ENCODE peak calls at places on chromosomes 12 and 14, in ten cellular contexts. One of them, this sample, is unnamed.

GRCh38 chr12:65695077-65695865 is 129.0 kb upstream of the HMGA2 start:
- DNase-seq in CD8-positive, alpha-beta T cell: no peak
- DNase-seq in left ventricle myocardium inferior: no peak
- DNase-seq in neural progenitor cell: no peak
- DNase-seq in brain microvascular endothelial cell: peak; percentile 99
- DNase-seq in thoracic aorta: peak; percentile 15
- DNase-seq in endodermal cell: peak; percentile 63
- DNase-seq in mucosa of descending colon: no peak
- DNase-seq in MM.1S: no peak
- DNase-seq in adrenal gland: peak; percentile 11
- DNase-seq in this sample: peak; percentile 72

GRCh38 chr12:46722737-46723136 is 103.1 kb downstream of the SLC38A4 start:
- DNase-seq in CD8-positive, alpha-beta T cell: no peak
- DNase-seq in neural progenitor cell: no peak
- DNase-seq in adrenal gland: no peak
- DNase-seq in MM.1S: no peak
- DNase-seq in endodermal cell: no peak
- DNase-seq in mucosa of descending colon: no peak
- DNase-seq in left ventricle myocardium inferior: peak; percentile 14
- DNase-seq in brain microvascular endothelial cell: no peak
- DNase-seq in thoracic aorta: no peak
- DNase-seq in this sample: no peak

GRCh38 chr14:37673439-37673838 is 78.0 kb downstream of the TTC6 start:
- DNase-seq in thoracic aorta: no peak
- DNase-seq in neural progenitor cell: no peak
- DNase-seq in mucosa of descending colon: no peak
- DNase-seq in MM.1S: no peak
- DNase-seq in brain microvascular endothelial cell: no peak
- DNase-seq in left ventricle myocardium inferior: no peak
- DNase-seq in CD8-positive, alpha-beta T cell: no peak
- DNase-seq in adrenal gland: no peak
- DNase-seq in endodermal cell: no peak
- DNase-seq in this sample: no peak

GRCh38 chr12:51324953-51325352 is 979 bp upstream of the BIN2 start:
- DNase-seq in endodermal cell: no peak
- DNase-seq in mucosa of descending colon: no peak
- DNase-seq in brain microvascular endothelial cell: no peak
- DNase-seq in thoracic aorta: no peak
- DNase-seq in CD8-positive, alpha-beta T cell: no peak
- DNase-seq in adrenal gland: no peak
- DNase-seq in neural progenitor cell: no peak
- DNase-seq in left ventricle myocardium inferior: no peak
- DNase-seq in MM.1S: no peak
- DNase-seq in this sample: no peak

GRCh38 chr14:59728294-59728693 is 142.3 kb downstream of the RTN1 start:
- DNase-seq in endodermal cell: no peak
- DNase-seq in MM.1S: no peak
- DNase-seq in thoracic aorta: no peak
- DNase-seq in neural progenitor cell: peak; percentile 8
- DNase-seq in left ventricle myocardium inferior: no peak
- DNase-seq in brain microvascular endothelial cell: no peak
- DNase-seq in CD8-positive, alpha-beta T cell: no peak
- DNase-seq in adrenal gland: no peak
- DNase-seq in mucosa of descending colon: no peak
- DNase-seq in this sample: no peak

GRCh38 chr12:76020731-76021672 is 10.6 kb downstream of the PHLDA1 start:
- DNase-seq in neural progenitor cell: no peak
- DNase-seq in MM.1S: no peak
- DNase-seq in CD8-positive, alpha-beta T cell: peak; percentile 49
- DNase-seq in endodermal cell: no peak
- DNase-seq in thoracic aorta: no peak
- DNase-seq in brain microvascular endothelial cell: peak; percentile 98
- DNase-seq in left ventricle myocardium inferior: no peak
- DNase-seq in adrenal gland: peak; percentile 75
- DNase-seq in mucosa of descending colon: no peak
- DNase-seq in this sample: no peak

GRCh38 chr12:93913845-93914244 is 234.5 kb upstream of the PLXNC1 start:
- DNase-seq in neural progenitor cell: no peak
- DNase-seq in CD8-positive, alpha-beta T cell: no peak
- DNase-seq in endodermal cell: no peak
- DNase-seq in adrenal gland: no peak
- DNase-seq in mucosa of descending colon: no peak
- DNase-seq in left ventricle myocardium inferior: no peak
- DNase-seq in brain microvascular endothelial cell: peak; percentile 46
- DNase-seq in MM.1S: no peak
- DNase-seq in thoracic aorta: no peak
- DNase-seq in this sample: no peak

GRCh38 chr14:21498540-21499526 is 12.3 kb downstream of the METTL3 start:
- DNase-seq in mucosa of descending colon: no peak
- DNase-seq in adrenal gland: peak; percentile 20
- DNase-seq in neural progenitor cell: peak; percentile 85
- DNase-seq in CD8-positive, alpha-beta T cell: no peak
- DNase-seq in brain microvascular endothelial cell: peak; percentile 43
- DNase-seq in endodermal cell: peak; percentile 54
- DNase-seq in thoracic aorta: no peak
- DNase-seq in left ventricle myocardium inferior: no peak
- DNase-seq in MM.1S: peak; percentile 27
- DNase-seq in this sample: no peak

GRCh38 chr14:99231181-99231849 is 40.7 kb downstream of the BCL11B start:
- DNase-seq in thoracic aorta: no peak
- DNase-seq in adrenal gland: no peak
- DNase-seq in CD8-positive, alpha-beta T cell: no peak
- DNase-seq in endodermal cell: peak; percentile 77
- DNase-seq in left ventricle myocardium inferior: no peak
- DNase-seq in mucosa of descending colon: no peak
- DNase-seq in MM.1S: no peak
- DNase-seq in neural progenitor cell: peak; percentile 50
- DNase-seq in brain microvascular endothelial cell: no peak
- DNase-seq in this sample: no peak

GRCh38 chr14:28243600-28243999 is 523.0 kb upstream of the FOXG1 start:
- DNase-seq in brain microvascular endothelial cell: no peak
- DNase-seq in endodermal cell: no peak
- DNase-seq in thoracic aorta: no peak
- DNase-seq in neural progenitor cell: peak; percentile 11
- DNase-seq in CD8-positive, alpha-beta T cell: no peak
- DNase-seq in MM.1S: no peak
- DNase-seq in mucosa of descending colon: no peak
- DNase-seq in left ventricle myocardium inferior: no peak
- DNase-seq in adrenal gland: no peak
- DNase-seq in this sample: no peak

DNA sequence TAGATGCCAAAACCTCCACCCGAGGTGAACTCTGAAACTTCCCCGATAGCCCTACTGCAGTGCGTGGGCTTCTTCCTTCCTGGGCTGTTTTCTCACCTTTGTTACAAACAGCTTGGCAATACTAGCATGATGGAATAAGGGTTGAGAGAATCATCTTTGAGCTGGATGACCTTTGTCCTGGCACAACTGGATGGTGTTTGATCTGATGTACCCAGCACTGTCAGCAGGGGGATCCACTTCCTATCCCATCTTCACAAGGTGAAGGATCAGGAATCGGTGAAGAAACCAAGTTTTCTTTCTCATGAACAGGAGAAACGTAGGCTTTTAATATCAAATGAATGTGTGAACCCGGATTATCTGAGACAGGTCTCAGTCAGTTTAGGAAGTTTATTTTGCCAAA is 19.5 kb upstream of the LRRC10 start:
- DNase-seq in thoracic aorta: no peak
- DNase-seq in adrenal gland: no peak
- DNase-seq in neural progenitor cell: no peak
- DNase-seq in endodermal cell: peak; percentile 80
- DNase-seq in left ventricle myocardium inferior: no peak
- DNase-seq in mucosa of descending colon: no peak
- DNase-seq in brain microvascular endothelial cell: no peak
- DNase-seq in MM.1S: no peak
- DNase-seq in CD8-positive, alpha-beta T cell: no peak
- DNase-seq in this sample: no peak
- TF ChIP-seq CTCF in thoracic aorta: no peak
- TF ChIP-seq CTCF in adrenal gland: peak; percentile 9
- TF ChIP-seq CTCF in neural progenitor cell: peak; percentile 50
- TF ChIP-seq CTCF in endodermal cell: peak; percentile 74
- TF ChIP-seq CTCF in left ventricle myocardium inferior: no peak
- TF ChIP-seq CTCF in mucosa of descending colon: no peak
- TF ChIP-seq CTCF in brain microvascular endothelial cell: peak; percentile 56
- TF ChIP-seq CTCF in MM.1S: peak; percentile 19
- TF ChIP-seq CTCF in CD8-positive, alpha-beta T cell: no peak
- TF ChIP-seq CTCF in this sample: no peak

GRCh38 chr14:68968721-68969120 is 10.4 kb downstream of the ACTN1 start:
- DNase-seq in endodermal cell: no peak
- DNase-seq in adrenal gland: no peak
- DNase-seq in left ventricle myocardium inferior: no peak
- DNase-seq in MM.1S: no peak
- DNase-seq in thoracic aorta: no peak
- DNase-seq in neural progenitor cell: no peak
- DNase-seq in CD8-positive, alpha-beta T cell: no peak
- DNase-seq in brain microvascular endothelial cell: no peak
- DNase-seq in mucosa of descending colon: no peak
- DNase-seq in this sample: no peak
- H3K36me3 ChIP-seq in endodermal cell: peaks cover 92% of the 10 kb centered on the region
- H3K36me3 ChIP-seq in adrenal gland: peaks cover 12% of the 10 kb centered on the region
- H3K36me3 ChIP-seq in left ventricle myocardium inferior: peaks cover 13% of the 10 kb centered on the region
- H3K36me3 ChIP-seq in MM.1S: no peaks in the 10 kb centered on the region
- H3K36me3 ChIP-seq in thoracic aorta: peaks cover 18% of the 10 kb centered on the region
- H3K36me3 ChIP-seq in neural progenitor cell: no peaks in the 10 kb centered on the region
- H3K36me3 ChIP-seq in CD8-positive, alpha-beta T cell: peaks cover 7% of the 10 kb centered on the region
- H3K36me3 ChIP-seq in brain microvascular endothelial cell: peaks cover 70% of the 10 kb centered on the region
- H3K36me3 ChIP-seq in mucosa of descending colon: no peaks in the 10 kb centered on the region
- H3K36me3 ChIP-seq in this sample: peaks cover 11% of the 10 kb centered on the region

GRCh38 chr12:121990692-121991603 is 30.7 kb upstream of the BCL7A start:
- DNase-seq in left ventricle myocardium inferior: no peak
- DNase-seq in MM.1S: no peak
- DNase-seq in mucosa of descending colon: no peak
- DNase-seq in thoracic aorta: no peak
- DNase-seq in endodermal cell: no peak
- DNase-seq in adrenal gland: no peak
- DNase-seq in brain microvascular endothelial cell: no peak
- DNase-seq in CD8-positive, alpha-beta T cell: no peak
- DNase-seq in neural progenitor cell: no peak
- DNase-seq in this sample: no peak

GRCh38 chr12:121992059-121992879 is 29.4 kb upstream of the BCL7A start:
- DNase-seq in adrenal gland: peak; percentile 13
- DNase-seq in endodermal cell: no peak
- DNase-seq in mucosa of descending colon: no peak
- DNase-seq in left ventricle myocardium inferior: no peak
- DNase-seq in CD8-positive, alpha-beta T cell: peak; percentile 15
- DNase-seq in thoracic aorta: no peak
- DNase-seq in neural progenitor cell: no peak
- DNase-seq in brain microvascular endothelial cell: peak; percentile 95
- DNase-seq in MM.1S: no peak
- DNase-seq in this sample: peak; percentile 73

GRCh38 chr12:121986494-121987245 is 35.0 kb upstream of the BCL7A start:
- DNase-seq in neural progenitor cell: no peak
- DNase-seq in brain microvascular endothelial cell: no peak
- DNase-seq in MM.1S: no peak
- DNase-seq in left ventricle myocardium inferior: no peak
- DNase-seq in adrenal gland: no peak
- DNase-seq in CD8-positive, alpha-beta T cell: no peak
- DNase-seq in mucosa of descending colon: no peak
- DNase-seq in thoracic aorta: no peak
- DNase-seq in endodermal cell: no peak
- DNase-seq in this sample: no peak

GRCh38 chr12:121989266-121989950 is 32.3 kb upstream of the BCL7A start:
- DNase-seq in mucosa of descending colon: no peak
- DNase-seq in left ventricle myocardium inferior: no peak
- DNase-seq in CD8-positive, alpha-beta T cell: no peak
- DNase-seq in MM.1S: no peak
- DNase-seq in neural progenitor cell: no peak
- DNase-seq in endodermal cell: no peak
- DNase-seq in adrenal gland: no peak
- DNase-seq in thoracic aorta: no peak
- DNase-seq in brain microvascular endothelial cell: no peak
- DNase-seq in this sample: no peak

DNA sequence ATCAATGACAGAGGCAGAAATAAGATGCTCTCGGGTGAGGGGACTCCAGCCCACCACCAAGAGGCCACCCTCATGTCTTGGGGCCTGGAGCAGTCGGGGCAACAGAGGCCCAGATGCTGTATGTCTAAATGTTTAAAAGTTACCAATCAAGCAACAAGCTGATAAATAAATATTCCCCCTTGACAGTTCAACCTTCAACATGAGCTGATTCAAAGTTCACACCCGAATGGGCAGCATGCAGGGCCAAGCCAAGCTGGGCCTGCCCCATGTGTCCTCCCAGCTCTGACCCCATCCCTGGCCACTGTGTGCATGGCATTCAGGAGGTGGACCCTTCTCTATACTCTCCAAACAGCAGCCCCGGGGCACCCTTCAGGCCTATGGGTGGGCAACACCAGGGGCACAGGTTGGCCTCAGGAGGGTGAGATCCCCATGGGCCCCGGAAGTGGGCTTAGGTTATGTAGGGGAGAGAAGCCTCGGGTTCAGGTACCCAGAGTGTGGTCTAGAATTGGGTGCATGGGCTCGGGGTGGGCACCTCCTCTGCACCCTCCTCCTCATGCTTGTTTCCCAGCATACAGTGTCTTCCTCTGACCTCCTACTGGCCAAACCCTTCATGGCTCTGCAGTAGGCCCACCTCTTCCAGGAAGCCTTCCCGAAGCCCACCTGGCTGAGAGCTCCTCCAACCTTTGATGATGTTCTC is 31.6 kb upstream of the BCL7A start:
- DNase-seq in brain microvascular endothelial cell: no peak
- DNase-seq in CD8-positive, alpha-beta T cell: no peak
- DNase-seq in thoracic aorta: no peak
- DNase-seq in MM.1S: no peak
- DNase-seq in endodermal cell: no peak
- DNase-seq in left ventricle myocardium inferior: no peak
- DNase-seq in mucosa of descending colon: no peak
- DNase-seq in neural progenitor cell: no peak
- DNase-seq in adrenal gland: no peak
- DNase-seq in this sample: no peak
- TF ChIP-seq CTCF in brain microvascular endothelial cell: no peak
- TF ChIP-seq CTCF in CD8-positive, alpha-beta T cell: no peak
- TF ChIP-seq CTCF in thoracic aorta: no peak
- TF ChIP-seq CTCF in MM.1S: no peak
- TF ChIP-seq CTCF in endodermal cell: no peak
- TF ChIP-seq CTCF in left ventricle myocardium inferior: no peak
- TF ChIP-seq CTCF in mucosa of descending colon: no peak
- TF ChIP-seq CTCF in neural progenitor cell: no peak
- TF ChIP-seq CTCF in adrenal gland: no peak
- TF ChIP-seq CTCF in this sample: no peak

DNA sequence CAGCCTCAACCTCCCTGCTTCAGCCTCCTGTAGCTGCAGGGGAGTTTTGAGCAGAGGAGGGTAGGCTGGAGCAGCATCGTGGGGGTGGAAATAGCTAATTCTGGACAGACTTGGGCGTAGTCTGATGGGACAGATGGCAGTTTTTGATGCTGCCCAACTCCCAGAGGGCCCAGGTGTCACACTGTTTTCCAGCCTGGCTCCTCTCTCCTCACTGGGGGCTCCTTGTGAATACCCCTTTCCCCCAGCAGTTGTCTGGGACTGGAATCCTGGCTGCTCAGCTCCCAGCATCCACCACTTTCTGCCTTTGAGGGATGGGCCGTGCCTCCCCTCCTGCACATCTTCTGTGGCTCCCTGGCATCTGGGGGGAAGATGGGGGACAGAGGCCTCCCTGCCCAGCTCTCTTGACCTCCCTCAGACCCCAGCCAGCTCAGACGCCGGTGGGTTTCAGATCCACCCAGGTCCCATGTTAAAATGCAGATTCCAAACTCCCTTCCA is 34.0 kb downstream of the SH2B3 start:
- DNase-seq in neural progenitor cell: no peak
- DNase-seq in adrenal gland: no peak
- DNase-seq in mucosa of descending colon: no peak
- DNase-seq in endodermal cell: peak; percentile 45
- DNase-seq in left ventricle myocardium inferior: no peak
- DNase-seq in thoracic aorta: no peak
- DNase-seq in CD8-positive, alpha-beta T cell: no peak
- DNase-seq in MM.1S: no peak
- DNase-seq in brain microvascular endothelial cell: no peak
- DNase-seq in this sample: peak; percentile 61
- H3K36me3 ChIP-seq in neural progenitor cell: no peaks in the 10 kb centered on the region
- H3K36me3 ChIP-seq in adrenal gland: peaks cover 14% of the 10 kb centered on the region
- H3K36me3 ChIP-seq in mucosa of descending colon: no peaks in the 10 kb centered on the region
- H3K36me3 ChIP-seq in endodermal cell: peaks cover 3% of the 10 kb centered on the region
- H3K36me3 ChIP-seq in left ventricle myocardium inferior: peaks cover 6% of the 10 kb centered on the region
- H3K36me3 ChIP-seq in thoracic aorta: no peaks in the 10 kb centered on the region
- H3K36me3 ChIP-seq in CD8-positive, alpha-beta T cell: no peaks in the 10 kb centered on the region
- H3K36me3 ChIP-seq in MM.1S: no peaks in the 10 kb centered on the region
- H3K36me3 ChIP-seq in brain microvascular endothelial cell: peaks cover 40% of the 10 kb centered on the region
- H3K36me3 ChIP-seq in this sample: peaks cover 24% of the 10 kb centered on the region